ENCODE peak calls at places on chromosome 20, in six cellular contexts. One of them, this sample, is unnamed.
A peak's percentile ranks its signal among the peaks of the same experiment; 100 is the strongest.

GRCh38 chr20:53672484-53673129 is 79.0 kb upstream of the ZNF217 start:
- DNase-seq in mesenchymal stem cell: no peak
- DNase-seq in trophoblast cell: no peak
- DNase-seq in neuronal stem cell: no peak
- DNase-seq in IMR-90: peak; percentile 66
- DNase-seq in H1: no peak
- DNase-seq in this sample: no peak

GRCh38 chr20:25424536-25424935 is 17.1 kb downstream of the GINS1 start:
- DNase-seq in H1: no peak
- DNase-seq in trophoblast cell: no peak
- DNase-seq in neuronal stem cell: no peak
- DNase-seq in IMR-90: no peak
- DNase-seq in mesenchymal stem cell: no peak
- DNase-seq in this sample: no peak

GRCh38 chr20:41078329-41078728 is 49.7 kb downstream of the TOP1 start:
- DNase-seq in IMR-90: peak; percentile 53
- DNase-seq in neuronal stem cell: no peak
- DNase-seq in mesenchymal stem cell: peak; percentile 70
- DNase-seq in trophoblast cell: peak; percentile 8
- DNase-seq in H1: no peak
- DNase-seq in this sample: no peak

GRCh38 chr20:61050491-61050890 is 201.6 kb upstream of the CDH4 start:
- DNase-seq in neuronal stem cell: no peak
- DNase-seq in H1: no peak
- DNase-seq in IMR-90: no peak
- DNase-seq in trophoblast cell: no peak
- DNase-seq in mesenchymal stem cell: no peak
- DNase-seq in this sample: no peak

GRCh38 chr20:21516861-21517565 is 3.1 kb upstream of the NKX2-2 start:
- DNase-seq in H1: no peak
- DNase-seq in mesenchymal stem cell: no peak
- DNase-seq in IMR-90: no peak
- DNase-seq in trophoblast cell: no peak
- DNase-seq in neuronal stem cell: no peak
- DNase-seq in this sample: peak; percentile 55

GRCh38 chr20:36544134-36545018 is 3.1 kb downstream of the MYL9 start:
- DNase-seq in neuronal stem cell: no peak
- DNase-seq in trophoblast cell: no peak
- DNase-seq in IMR-90: peak; percentile 68
- DNase-seq in mesenchymal stem cell: no peak
- DNase-seq in H1: no peak
- DNase-seq in this sample: no peak

GRCh38 chr20:16966276-16966880 is 218.2 kb downstream of the OTOR start:
- DNase-seq in mesenchymal stem cell: peak; percentile 47
- DNase-seq in H1: no peak
- DNase-seq in neuronal stem cell: no peak
- DNase-seq in IMR-90: peak; percentile 5
- DNase-seq in trophoblast cell: peak; percentile 60
- DNase-seq in this sample: no peak

GRCh38 chr20:52410182-52410647 is 218.6 kb upstream of the ZFP64 start:
- DNase-seq in mesenchymal stem cell: peak; percentile 95
- DNase-seq in H1: no peak
- DNase-seq in trophoblast cell: no peak
- DNase-seq in IMR-90: peak; percentile 21
- DNase-seq in neuronal stem cell: no peak
- DNase-seq in this sample: no peak

GRCh38 chr20:300345-300744 is 3.0 kb downstream of the ZCCHC3 start:
- DNase-seq in mesenchymal stem cell: no peak
- DNase-seq in trophoblast cell: no peak
- DNase-seq in IMR-90: no peak
- DNase-seq in neuronal stem cell: no peak
- DNase-seq in H1: no peak
- DNase-seq in this sample: peak; percentile 50

GRCh38 chr20:62183426-62184142 is 756 bp downstream of the MTG2 start:
- DNase-seq in IMR-90: no peak
- DNase-seq in H1: no peak
- DNase-seq in neuronal stem cell: no peak
- DNase-seq in trophoblast cell: no peak
- DNase-seq in mesenchymal stem cell: peak; percentile 43
- DNase-seq in this sample: no peak

GRCh38 chr20:53750827-53751393 is 157.3 kb upstream of the ZNF217 start:
- DNase-seq in mesenchymal stem cell: peak; percentile 95
- DNase-seq in trophoblast cell: no peak
- DNase-seq in neuronal stem cell: no peak
- DNase-seq in IMR-90: peak; percentile 91
- DNase-seq in H1: no peak
- DNase-seq in this sample: no peak

GRCh38 chr20:19757487-19757972 is 528 bp upstream of the RIN2 start:
- DNase-seq in mesenchymal stem cell: peak; percentile 86
- DNase-seq in trophoblast cell: peak; percentile 80
- DNase-seq in neuronal stem cell: peak; percentile 62
- DNase-seq in H1: no peak
- DNase-seq in IMR-90: peak; percentile 70
- DNase-seq in this sample: peak; percentile 70

GRCh38 chr20:57654998-57655811 is 35.0 kb upstream of the ZBP1 start:
- DNase-seq in neuronal stem cell: no peak
- DNase-seq in trophoblast cell: no peak
- DNase-seq in H1: no peak
- DNase-seq in mesenchymal stem cell: no peak
- DNase-seq in IMR-90: no peak
- DNase-seq in this sample: peak; percentile 44

GRCh38 chr20:63502671-63503172 is 3.8 kb upstream of the EEF1A2 start:
- DNase-seq in IMR-90: no peak
- DNase-seq in trophoblast cell: no peak
- DNase-seq in mesenchymal stem cell: no peak
- DNase-seq in neuronal stem cell: no peak
- DNase-seq in H1: no peak
- DNase-seq in this sample: peak; percentile 28

GRCh38 chr20:14860410-14860814 is 523.0 kb upstream of the FLRT3 start:
- DNase-seq in mesenchymal stem cell: no peak
- DNase-seq in neuronal stem cell: peak; percentile 29
- DNase-seq in trophoblast cell: no peak
- DNase-seq in H1: peak; percentile 58
- DNase-seq in IMR-90: no peak
- DNase-seq in this sample: peak; percentile 78

GRCh38 chr20:42461965-42462593 is 727.6 kb downstream of the PTPRT start:
- DNase-seq in mesenchymal stem cell: no peak
- DNase-seq in trophoblast cell: no peak
- DNase-seq in H1: no peak
- DNase-seq in neuronal stem cell: no peak
- DNase-seq in IMR-90: no peak
- DNase-seq in this sample: no peak

GRCh38 chr20:62895539-62895938 is 30.8 kb downstream of the DIDO1 start:
- DNase-seq in mesenchymal stem cell: no peak
- DNase-seq in neuronal stem cell: no peak
- DNase-seq in H1: no peak
- DNase-seq in IMR-90: no peak
- DNase-seq in trophoblast cell: no peak
- DNase-seq in this sample: no peak

GRCh38 chr20:33037456-33037855 is 6.0 kb downstream of the BPIFB6 start:
- DNase-seq in mesenchymal stem cell: no peak
- DNase-seq in IMR-90: no peak
- DNase-seq in H1: no peak
- DNase-seq in neuronal stem cell: no peak
- DNase-seq in trophoblast cell: no peak
- DNase-seq in this sample: no peak

GRCh38 chr20:49345538-49345937 is 67.7 kb upstream of the ZNFX1 start:
- DNase-seq in H1: no peak
- DNase-seq in IMR-90: peak; percentile 32
- DNase-seq in mesenchymal stem cell: no peak
- DNase-seq in neuronal stem cell: no peak
- DNase-seq in trophoblast cell: no peak
- DNase-seq in this sample: no peak

GRCh38 chr20:54623923-54624569 is 148.7 kb downstream of the DOK5 start:
- DNase-seq in mesenchymal stem cell: no peak
- DNase-seq in H1: no peak
- DNase-seq in IMR-90: no peak
- DNase-seq in trophoblast cell: no peak
- DNase-seq in neuronal stem cell: no peak
- DNase-seq in this sample: no peak

GRCh38 chr20:13788167-13788834 is 3.5 kb downstream of the NDUFAF5 start:
- DNase-seq in H1: no peak
- DNase-seq in trophoblast cell: peak; percentile 42
- DNase-seq in neuronal stem cell: peak; percentile 21
- DNase-seq in mesenchymal stem cell: peak; percentile 76
- DNase-seq in IMR-90: peak; percentile 69
- DNase-seq in this sample: peak; percentile 46

DNA sequence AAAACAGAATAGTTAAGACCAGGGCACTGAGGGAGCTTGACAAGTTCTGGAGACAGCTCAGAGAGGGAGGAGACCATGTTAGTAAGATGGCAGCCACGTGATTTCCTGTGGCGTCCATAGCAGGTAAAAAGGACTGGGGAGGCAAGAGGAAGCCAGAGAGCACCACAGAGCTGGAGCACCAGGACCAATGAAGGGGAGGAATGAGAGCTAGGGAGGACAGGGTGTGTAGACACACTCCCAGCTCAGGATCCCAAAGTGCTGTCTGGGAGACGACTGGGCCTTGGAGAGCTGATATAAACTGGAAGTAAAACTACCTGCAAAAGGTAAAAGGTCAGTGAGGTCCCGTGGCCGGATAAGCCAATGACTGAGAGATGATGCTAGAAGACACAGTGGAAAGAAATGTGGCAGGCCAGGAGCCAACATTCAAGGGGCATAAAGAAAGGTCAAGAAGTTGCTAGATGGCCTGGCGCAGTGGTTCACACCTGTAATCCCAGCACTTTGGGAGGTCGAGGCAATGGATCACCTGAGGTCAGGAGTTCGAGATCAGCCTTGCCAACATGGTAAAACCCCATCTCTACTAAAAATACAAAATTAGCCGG is 39.0 kb downstream of the SLC23A2 start:
- DNase-seq in neuronal stem cell: no peak
- DNase-seq in H1: no peak
- DNase-seq in mesenchymal stem cell: no peak
- DNase-seq in IMR-90: no peak
- DNase-seq in trophoblast cell: no peak
- DNase-seq in this sample: no peak
- H4K91ac ChIP-seq in neuronal stem cell: no peak overlapping the region
- H4K91ac ChIP-seq in H1: no peak overlapping the region
- H4K91ac ChIP-seq in mesenchymal stem cell: peak overlapping the region; percentile 65
- H4K91ac ChIP-seq in IMR-90: peak overlapping the region; percentile 90
- H4K91ac ChIP-seq in trophoblast cell: no peak overlapping the region
- H4K91ac ChIP-seq in this sample: no peak overlapping the region

GRCh38 chr20:31587545-31588389 is 17.3 kb upstream of the ID1 start:
- DNase-seq in H1: no peak
- DNase-seq in IMR-90: no peak
- DNase-seq in mesenchymal stem cell: peak; percentile 72
- DNase-seq in trophoblast cell: peak; percentile 88
- DNase-seq in neuronal stem cell: no peak
- DNase-seq in this sample: peak; percentile 55
- H2BK120ac ChIP-seq in H1: peak overlapping the region; percentile 2
- H2BK120ac ChIP-seq in IMR-90: peak overlapping the region; percentile 13
- H2BK120ac ChIP-seq in mesenchymal stem cell: peak overlapping the region; percentile 87
- H2BK120ac ChIP-seq in trophoblast cell: peak overlapping the region; percentile 99
- H2BK120ac ChIP-seq in neuronal stem cell: peak overlapping the region; percentile 13
- H2BK120ac ChIP-seq in this sample: no peak overlapping the region

GRCh38 chr20:7984192-7984591 is 35.4 kb downstream of the TMX4 start:
- DNase-seq in trophoblast cell: no peak
- DNase-seq in neuronal stem cell: peak; percentile 9
- DNase-seq in H1: peak; percentile 70
- DNase-seq in mesenchymal stem cell: no peak
- DNase-seq in IMR-90: no peak
- DNase-seq in this sample: peak; percentile 80

GRCh38 chr20:7985916-7986315 is 33.6 kb downstream of the TMX4 start:
- DNase-seq in mesenchymal stem cell: no peak
- DNase-seq in IMR-90: no peak
- DNase-seq in H1: no peak
- DNase-seq in neuronal stem cell: no peak
- DNase-seq in trophoblast cell: no peak
- DNase-seq in this sample: no peak

GRCh38 chr20:7980332-7981046 is 39.1 kb downstream of the TMX4 start:
- DNase-seq in neuronal stem cell: peak; percentile 8
- DNase-seq in H1: peak; percentile 1
- DNase-seq in IMR-90: peak; percentile 64
- DNase-seq in trophoblast cell: no peak
- DNase-seq in mesenchymal stem cell: peak; percentile 52
- DNase-seq in this sample: peak; percentile 34

GRCh38 chr20:7976015-7976414 is 35.8 kb upstream of the HAO1 start:
- DNase-seq in neuronal stem cell: no peak
- DNase-seq in IMR-90: peak; percentile 34
- DNase-seq in H1: no peak
- DNase-seq in mesenchymal stem cell: no peak
- DNase-seq in trophoblast cell: no peak
- DNase-seq in this sample: no peak

DNA sequence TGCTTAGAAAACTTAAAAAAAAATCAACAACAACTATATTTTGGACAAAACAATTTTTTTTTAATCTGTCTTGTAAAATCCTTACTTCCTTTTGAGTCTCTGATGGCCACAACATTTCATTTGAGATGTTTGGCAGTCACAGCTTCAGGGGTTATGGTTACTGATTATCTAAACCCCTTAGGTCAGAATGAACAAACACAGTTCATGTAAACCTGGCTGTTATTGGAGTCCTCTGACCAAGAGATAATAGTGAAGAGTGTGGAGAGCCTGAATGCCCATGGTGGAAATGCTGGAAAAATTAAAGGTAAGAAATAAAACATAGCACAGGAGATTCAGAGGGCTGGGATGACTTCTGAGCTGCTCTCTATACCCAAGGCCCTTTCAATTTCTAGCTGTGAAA is 38.2 kb downstream of the TMX4 start:
- DNase-seq in H1: no peak
- DNase-seq in neuronal stem cell: no peak
- DNase-seq in trophoblast cell: no peak
- DNase-seq in IMR-90: no peak
- DNase-seq in mesenchymal stem cell: no peak
- DNase-seq in this sample: no peak
- H4K91ac ChIP-seq in H1: no peak overlapping the region
- H4K91ac ChIP-seq in neuronal stem cell: no peak overlapping the region
- H4K91ac ChIP-seq in trophoblast cell: no peak overlapping the region
- H4K91ac ChIP-seq in IMR-90: no peak overlapping the region
- H4K91ac ChIP-seq in mesenchymal stem cell: no peak overlapping the region
- H4K91ac ChIP-seq in this sample: no peak overlapping the region

GRCh38 chr20:50645253-50646068 is 45.9 kb downstream of the RIPOR3 start:
- DNase-seq in neuronal stem cell: no peak
- DNase-seq in H1: peak; percentile 85
- DNase-seq in IMR-90: peak; percentile 100
- DNase-seq in trophoblast cell: peak; percentile 94
- DNase-seq in mesenchymal stem cell: peak; percentile 100
- DNase-seq in this sample: peak; percentile 99
- H2BK120ac ChIP-seq in neuronal stem cell: no peak overlapping the region
- H2BK120ac ChIP-seq in H1: peak overlapping the region; percentile 40
- H2BK120ac ChIP-seq in IMR-90: peak overlapping the region; percentile 100
- H2BK120ac ChIP-seq in trophoblast cell: peak overlapping the region; percentile 26
- H2BK120ac ChIP-seq in mesenchymal stem cell: peak overlapping the region; percentile 97
- H2BK120ac ChIP-seq in this sample: no peak overlapping the region

This sample was measured in H9.